ENCODE peak calls at places on chromosomes 2 and 18, in four cellular contexts. V, O, D and K are unnamed samples.

GRCh38 chr2:60780741-60781140 is 24.7 kb downstream of the PAPOLG start:
- DNase-seq in V (no peak), O (no peak), D (no peak), K (no peak)

GRCh38 chr2:111967018-111967417 is 68.6 kb downstream of the MERTK start:
- DNase-seq in V (no peak), O (no peak), D (no peak), K (no peak)

GRCh38 chr2:184743096-184743495 is 144.8 kb downstream of the ZNF804A start:
- DNase-seq in V (peak; percentile 56), O (no peak), D (no peak), K (no peak)

GRCh38 chr2:79935771-79936657 is 368.5 kb downstream of the LRRTM1 start:
- DNase-seq in V (peak; percentile 49), O (peak; percentile 25), D (no peak), K (peak; percentile 16)

GRCh38 chr2:129369437-129369836 is 610.0 kb upstream of the RAB6C start:
- DNase-seq in V (no peak), O (no peak), D (no peak), K (no peak)

GRCh38 chr2:161825429-161825828 is 201.2 kb downstream of the SLC4A10 start:
- DNase-seq in V (no peak), O (no peak), D (no peak), K (no peak)

GRCh38 chr2:69116438-69116837 is 103.5 kb downstream of the ANTXR1 start:
- DNase-seq in V (no peak), O (no peak), D (no peak), K (no peak)

GRCh38 chr18:61921621-61922235 is 28.9 kb upstream of the RNF152 start:
- DNase-seq in V (no peak), O (no peak), D (no peak), K (no peak)

GRCh38 chr2:80499095-80499494 is 194.5 kb upstream of the LRRTM1 start:
- DNase-seq in V (peak; percentile 53), O (no peak), D (no peak), K (no peak)

GRCh38 chr2:75199428-75200011 is at the start of gene TACR1:
- DNase-seq in V (peak; percentile 70), O (peak; percentile 41), D (peak; percentile 33), K (peak; percentile 6)

GRCh38 chr2:40283111-40283909 is 168.6 kb downstream of the SLC8A1 start:
- DNase-seq in V (no peak), O (no peak), D (no peak), K (no peak)

GRCh38 chr2:162293122-162293781 is 25.2 kb downstream of the IFIH1 start:
- DNase-seq in V (peak; percentile 51), O (no peak), D (no peak), K (no peak)

GRCh38 chr18:28174181-28174906 is 2.6 kb downstream of the CDH2 start:
- DNase-seq in V (peak; percentile 26), O (no peak), D (no peak), K (no peak)

GRCh38 chr18:35956226-35956625 is 16.3 kb upstream of the RMP24 start:
- DNase-seq in V (no peak), O (no peak), D (no peak), K (no peak)

GRCh38 chr18:46843372-46843771 is 73.9 kb downstream of the PIAS2 start:
- DNase-seq in V (no peak), O (no peak), D (no peak), K (no peak)

GRCh38 chr2:120730053-120730439 is 5.6 kb upstream of the GLI2 start:
- DNase-seq in V (no peak), O (no peak), D (no peak), K (no peak)

GRCh38 chr2:216560695-216561370 is 62.2 kb downstream of the RPL37A start:
- DNase-seq in V (peak; percentile 90), O (peak; percentile 25), D (no peak), K (no peak)

GRCh38 chr2:229725716-229726346 is 11.5 kb upstream of the DNER start:
- DNase-seq in V (peak; percentile 86), O (peak; percentile 87), D (no peak), K (no peak)

GRCh38 chr18:35862115-35862640 is 110.3 kb upstream of the RMP24 start:
- DNase-seq in V (peak; percentile 24), O (no peak), D (no peak), K (no peak)

GRCh38 chr2:70941701-70942100 is 6.0 kb downstream of the ATP6V1B1 start:
- DNase-seq in V (no peak), O (no peak), D (no peak), K (no peak)

GRCh38 chr2:240453461-240454030 is 18.1 kb downstream of the GPC1 start:
- DNase-seq in V (no peak), O (no peak), D (no peak), K (no peak)
- H3K27ac ChIP-seq in V (no peak overlapping the region), O (no peak overlapping the region), D (no peak overlapping the region), K (no peak overlapping the region)

GRCh38 chr2:211944572-211944971 is 594.0 kb downstream of the ERBB4 start:
- DNase-seq in V (no peak), O (no peak), D (no peak), K (no peak)
- TF ChIP-seq CTCF in V (no peak), O (no peak), D (no peak), K (no peak)

GRCh38 chr2:202050652-202051051 is 17.0 kb downstream of the FZD7 start:
- DNase-seq in V (no peak), O (no peak), D (no peak), K (no peak)

GRCh38 chr2:202049092-202049728 is 15.6 kb downstream of the FZD7 start:
- DNase-seq in V (no peak), O (no peak), D (no peak), K (no peak)

GRCh38 chr2:202051499-202052161 is 18.0 kb downstream of the FZD7 start:
- DNase-seq in V (peak; percentile 78), O (no peak), D (no peak), K (no peak)

GRCh38 chr2:202052235-202052634 is 18.6 kb downstream of the FZD7 start:
- DNase-seq in V (no peak), O (no peak), D (no peak), K (no peak)

GRCh38 chr2:202049840-202050239 is 16.2 kb downstream of the FZD7 start:
- DNase-seq in V (peak; percentile 36), O (no peak), D (no peak), K (no peak)
- H3K4me1 ChIP-seq in V (no peaks in the 10 kb centered on the region), O (no peaks in the 10 kb centered on the region), D (no peaks in the 10 kb centered on the region), K (peaks cover 11% of the 10 kb centered on the region)

DNA sequence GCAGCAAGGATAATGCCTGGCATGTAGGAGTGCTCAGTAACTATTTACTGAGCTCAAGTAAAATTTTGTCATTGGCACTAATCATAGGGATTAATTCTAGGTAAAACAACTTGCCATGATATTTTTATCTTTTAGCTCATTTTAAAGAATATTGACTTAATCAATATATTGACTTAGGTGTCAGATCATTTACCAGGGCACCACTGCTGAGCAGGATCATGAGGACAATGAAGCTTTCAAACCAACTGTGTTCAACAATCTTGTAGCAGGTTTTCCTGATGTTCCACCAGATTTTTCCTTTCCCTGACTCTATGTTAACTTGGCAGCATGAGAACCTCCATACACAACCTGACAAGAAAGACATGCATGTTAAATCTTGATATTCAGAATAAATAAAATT is 114.5 kb upstream of the SCN1A start:
- DNase-seq in V (no peak), O (no peak), D (no peak), K (no peak)
- H3K27ac ChIP-seq in V (no peak overlapping the region), O (no peak overlapping the region), D (no peak overlapping the region), K (no peak overlapping the region)

GRCh38 chr18:25332002-25332401 is 20.0 kb downstream of the ZNF521 start:
- DNase-seq in V (no peak), O (no peak), D (no peak), K (no peak)
- TF ChIP-seq CTCF in V (no peak), O (no peak), D (no peak), K (no peak)

GRCh38 chr2:758073-758820 is 81.0 kb upstream of the TMEM18 start:
- DNase-seq in V (no peak), O (no peak), D (no peak), K (no peak)
- H3K4me1 ChIP-seq in V (no peaks in the 10 kb centered on the region), O (no peaks in the 10 kb centered on the region), D (no peaks in the 10 kb centered on the region), K (no peaks in the 10 kb centered on the region)

GRCh38 chr2:238055841-238056240 is 5.0 kb upstream of the SCLY start:
- DNase-seq in V (no peak), O (no peak), D (no peak), K (no peak)

GRCh38 chr2:238060096-238060541 is 682 bp upstream of the SCLY start:
- DNase-seq in V (no peak), O (no peak), D (no peak), K (no peak)

GRCh38 chr2:238060542-238061309 is at the start of gene SCLY:
- DNase-seq in V (peak; percentile 96), O (peak; percentile 98), D (peak; percentile 96), K (peak; percentile 97)

GRCh38 chr2:238061310-238062202 is 755 bp downstream of the SCLY start:
- DNase-seq in V (peak; percentile 34), O (peak; percentile 31), D (peak; percentile 24), K (no peak)

DNA sequence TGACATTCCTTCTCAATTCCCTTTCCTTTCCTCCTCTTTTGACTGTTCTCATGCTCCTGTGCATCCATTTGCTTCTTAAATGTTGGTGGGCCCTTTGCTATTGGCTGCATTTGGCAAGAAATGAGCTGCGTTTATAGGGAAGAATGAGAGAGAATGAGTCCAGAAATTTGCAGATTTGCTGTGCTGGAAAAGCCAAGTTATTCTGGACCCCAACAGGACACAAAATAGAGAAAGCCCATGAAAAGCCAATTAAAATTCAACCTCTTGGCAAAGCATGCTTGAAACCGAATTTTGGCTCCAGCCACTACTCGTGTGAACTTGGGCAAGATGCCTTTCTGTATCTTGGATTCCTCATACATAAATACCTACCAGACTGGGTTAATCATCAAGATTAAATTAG is 1.3 kb upstream of the SCLY start:
- DNase-seq in V (no peak), O (no peak), D (no peak), K (no peak)
- H3K27ac ChIP-seq in V (no peak overlapping the region), O (no peak overlapping the region), D (no peak overlapping the region), K (no peak overlapping the region)

GRCh38 chr18:80132196-80132812 is 23.2 kb downstream of the ADNP2 start:
- DNase-seq in V (no peak), O (no peak), D (no peak), K (no peak)
- TF ChIP-seq CTCF in V (no peak), O (no peak), D (no peak), K (no peak)